ENCODE peak calls at places on chromosome 11, in eight cellular contexts. One of them, this sample, is unnamed.

GRCh38 chr11:72226701-72227100 is 2.1 kb downstream of the INPPL1 start:
- DNase-seq in transverse colon: no peak
- DNase-seq in stomach: peak; percentile 10
- DNase-seq in HepG2: no peak
- DNase-seq in uterus: no peak
- DNase-seq in tibial nerve: no peak
- DNase-seq in ovary: no peak
- DNase-seq in heart left ventricle: no peak
- DNase-seq in this sample: peak; percentile 33

GRCh38 chr11:33891714-33892327 is at the start of gene LMO2:
- DNase-seq in HepG2: no peak
- DNase-seq in uterus: no peak
- DNase-seq in tibial nerve: no peak
- DNase-seq in ovary: no peak
- DNase-seq in transverse colon: no peak
- DNase-seq in stomach: no peak
- DNase-seq in heart left ventricle: no peak
- DNase-seq in this sample: no peak

GRCh38 chr11:75163917-75164316 is 13.0 kb downstream of the SLCO2B1 start:
- DNase-seq in ovary: no peak
- DNase-seq in uterus: no peak
- DNase-seq in stomach: no peak
- DNase-seq in HepG2: no peak
- DNase-seq in heart left ventricle: no peak
- DNase-seq in tibial nerve: no peak
- DNase-seq in transverse colon: no peak
- DNase-seq in this sample: no peak

GRCh38 chr11:20026629-20027545 is 133.4 kb downstream of the DBX1 start:
- DNase-seq in tibial nerve: no peak
- DNase-seq in transverse colon: no peak
- DNase-seq in stomach: peak; percentile 32
- DNase-seq in ovary: peak; percentile 35
- DNase-seq in HepG2: no peak
- DNase-seq in uterus: peak; percentile 27
- DNase-seq in heart left ventricle: no peak
- DNase-seq in this sample: no peak

GRCh38 chr11:8962827-8963226 is 1.4 kb downstream of the TMEM9B start:
- DNase-seq in stomach: no peak
- DNase-seq in uterus: no peak
- DNase-seq in HepG2: no peak
- DNase-seq in heart left ventricle: no peak
- DNase-seq in tibial nerve: no peak
- DNase-seq in transverse colon: no peak
- DNase-seq in ovary: no peak
- DNase-seq in this sample: no peak

GRCh38 chr11:108405706-108406105 is 61.6 kb downstream of the C11orf65 start:
- DNase-seq in heart left ventricle: no peak
- DNase-seq in tibial nerve: no peak
- DNase-seq in uterus: no peak
- DNase-seq in ovary: no peak
- DNase-seq in stomach: no peak
- DNase-seq in HepG2: no peak
- DNase-seq in transverse colon: no peak
- DNase-seq in this sample: no peak

GRCh38 chr11:88402784-88403183 is 65.2 kb upstream of the CTSC start:
- DNase-seq in HepG2: no peak
- DNase-seq in transverse colon: no peak
- DNase-seq in heart left ventricle: no peak
- DNase-seq in uterus: no peak
- DNase-seq in ovary: no peak
- DNase-seq in tibial nerve: no peak
- DNase-seq in stomach: no peak
- DNase-seq in this sample: no peak

GRCh38 chr11:18064450-18065048 is 18.5 kb upstream of the TPH1 start:
- DNase-seq in ovary: no peak
- DNase-seq in heart left ventricle: no peak
- DNase-seq in transverse colon: no peak
- DNase-seq in tibial nerve: no peak
- DNase-seq in stomach: no peak
- DNase-seq in uterus: no peak
- DNase-seq in HepG2: no peak
- DNase-seq in this sample: no peak

GRCh38 chr11:115921986-115922385 is 417.8 kb upstream of the CADM1 start:
- DNase-seq in heart left ventricle: no peak
- DNase-seq in tibial nerve: no peak
- DNase-seq in ovary: no peak
- DNase-seq in uterus: no peak
- DNase-seq in HepG2: no peak
- DNase-seq in stomach: no peak
- DNase-seq in transverse colon: no peak
- DNase-seq in this sample: no peak

GRCh38 chr11:107017104-107017432 is 1.2 kb downstream of the GUCY1A2 start:
- DNase-seq in heart left ventricle: peak; percentile 30
- DNase-seq in stomach: no peak
- DNase-seq in tibial nerve: no peak
- DNase-seq in ovary: no peak
- DNase-seq in transverse colon: no peak
- DNase-seq in HepG2: no peak
- DNase-seq in uterus: no peak
- DNase-seq in this sample: no peak

GRCh38 chr11:12508151-12508740 is 130.9 kb downstream of the PARVA start:
- DNase-seq in uterus: peak; percentile 37
- DNase-seq in stomach: no peak
- DNase-seq in HepG2: no peak
- DNase-seq in tibial nerve: no peak
- DNase-seq in ovary: peak; percentile 44
- DNase-seq in heart left ventricle: peak; percentile 60
- DNase-seq in transverse colon: no peak
- DNase-seq in this sample: no peak

GRCh38 chr11:28566643-28567042 is 458.5 kb downstream of the METTL15 start:
- DNase-seq in uterus: peak; percentile 35
- DNase-seq in ovary: peak; percentile 74
- DNase-seq in heart left ventricle: peak; percentile 86
- DNase-seq in tibial nerve: peak; percentile 13
- DNase-seq in transverse colon: peak; percentile 13
- DNase-seq in HepG2: no peak
- DNase-seq in stomach: peak; percentile 56
- DNase-seq in this sample: no peak

GRCh38 chr11:69314555-69314954 is 20.6 kb downstream of the MYEOV start:
- DNase-seq in heart left ventricle: no peak
- DNase-seq in stomach: no peak
- DNase-seq in HepG2: no peak
- DNase-seq in ovary: no peak
- DNase-seq in transverse colon: no peak
- DNase-seq in tibial nerve: no peak
- DNase-seq in uterus: no peak
- DNase-seq in this sample: no peak

GRCh38 chr11:89205378-89205777 is 27.7 kb downstream of the TYR start:
- DNase-seq in uterus: no peak
- DNase-seq in HepG2: no peak
- DNase-seq in tibial nerve: no peak
- DNase-seq in heart left ventricle: no peak
- DNase-seq in ovary: no peak
- DNase-seq in transverse colon: no peak
- DNase-seq in stomach: no peak
- DNase-seq in this sample: no peak

GRCh38 chr11:2108675-2109481 is 30.3 kb downstream of the IGF2 start:
- DNase-seq in HepG2: no peak
- DNase-seq in transverse colon: no peak
- DNase-seq in ovary: no peak
- DNase-seq in stomach: no peak
- DNase-seq in tibial nerve: no peak
- DNase-seq in uterus: no peak
- DNase-seq in heart left ventricle: peak; percentile 13
- DNase-seq in this sample: no peak

GRCh38 chr11:30346068-30346688 is 23.3 kb downstream of the ARL14EP start:
- DNase-seq in transverse colon: no peak
- DNase-seq in tibial nerve: no peak
- DNase-seq in ovary: no peak
- DNase-seq in HepG2: peak; percentile 52
- DNase-seq in uterus: no peak
- DNase-seq in heart left ventricle: no peak
- DNase-seq in stomach: no peak
- DNase-seq in this sample: no peak

GRCh38 chr11:72631806-72632731 is 42.2 kb downstream of the PDE2A start:
- DNase-seq in stomach: no peak
- DNase-seq in transverse colon: no peak
- DNase-seq in tibial nerve: no peak
- DNase-seq in HepG2: no peak
- DNase-seq in uterus: no peak
- DNase-seq in ovary: no peak
- DNase-seq in heart left ventricle: peak; percentile 82
- DNase-seq in this sample: peak; percentile 42

GRCh38 chr11:111730871-111731591 is 35.2 kb downstream of the PPP2R1B start:
- DNase-seq in transverse colon: peak; percentile 45
- DNase-seq in stomach: peak; percentile 76
- DNase-seq in uterus: no peak
- DNase-seq in ovary: peak; percentile 66
- DNase-seq in heart left ventricle: peak; percentile 65
- DNase-seq in tibial nerve: no peak
- DNase-seq in HepG2: no peak
- DNase-seq in this sample: peak; percentile 92

GRCh38 chr11:26076591-26076990 is 255.3 kb upstream of the ANO3 start:
- DNase-seq in stomach: no peak
- DNase-seq in transverse colon: no peak
- DNase-seq in uterus: no peak
- DNase-seq in ovary: no peak
- DNase-seq in heart left ventricle: no peak
- DNase-seq in tibial nerve: no peak
- DNase-seq in HepG2: no peak
- DNase-seq in this sample: no peak

GRCh38 chr11:103609117-103610066 is 427.0 kb upstream of the DDI1 start:
- DNase-seq in HepG2: no peak
- DNase-seq in ovary: no peak
- DNase-seq in stomach: no peak
- DNase-seq in heart left ventricle: no peak
- DNase-seq in uterus: no peak
- DNase-seq in tibial nerve: no peak
- DNase-seq in transverse colon: no peak
- DNase-seq in this sample: no peak

GRCh38 chr11:124069429-124070401 is 28.6 kb upstream of the OR10G7 start:
- DNase-seq in HepG2: peak; percentile 42
- DNase-seq in transverse colon: peak; percentile 36
- DNase-seq in uterus: no peak
- DNase-seq in tibial nerve: no peak
- DNase-seq in heart left ventricle: no peak
- DNase-seq in ovary: no peak
- DNase-seq in stomach: no peak
- DNase-seq in this sample: no peak

GRCh38 chr11:76241243-76242000 is 35.1 kb upstream of the WNT11 start:
- DNase-seq in transverse colon: no peak
- DNase-seq in HepG2: no peak
- DNase-seq in ovary: no peak
- DNase-seq in uterus: no peak
- DNase-seq in stomach: no peak
- DNase-seq in heart left ventricle: no peak
- DNase-seq in tibial nerve: no peak
- DNase-seq in this sample: no peak

GRCh38 chr11:12547953-12548650 is 126.1 kb upstream of the TEAD1 start:
- DNase-seq in uterus: no peak
- DNase-seq in stomach: no peak
- DNase-seq in heart left ventricle: peak; percentile 65
- DNase-seq in tibial nerve: no peak
- DNase-seq in HepG2: no peak
- DNase-seq in transverse colon: no peak
- DNase-seq in ovary: no peak
- DNase-seq in this sample: no peak

GRCh38 chr11:118928870-118929495 is 3.3 kb upstream of the BCL9L start:
- DNase-seq in uterus: peak; percentile 70
- DNase-seq in tibial nerve: no peak
- DNase-seq in ovary: peak; percentile 81
- DNase-seq in stomach: no peak
- DNase-seq in heart left ventricle: peak; percentile 72
- DNase-seq in HepG2: peak; percentile 36
- DNase-seq in transverse colon: no peak
- DNase-seq in this sample: peak; percentile 84

GRCh38 chr11:118929496-118930151 is 3.9 kb upstream of the BCL9L start:
- DNase-seq in heart left ventricle: peak; percentile 91
- DNase-seq in transverse colon: peak; percentile 91
- DNase-seq in uterus: peak; percentile 91
- DNase-seq in tibial nerve: peak; percentile 63
- DNase-seq in HepG2: peak; percentile 64
- DNase-seq in ovary: peak; percentile 91
- DNase-seq in stomach: peak; percentile 93
- DNase-seq in this sample: peak; percentile 91

GRCh38 chr11:118927554-118928107 is 1.9 kb upstream of the BCL9L start:
- DNase-seq in HepG2: no peak
- DNase-seq in tibial nerve: no peak
- DNase-seq in ovary: no peak
- DNase-seq in stomach: no peak
- DNase-seq in transverse colon: no peak
- DNase-seq in heart left ventricle: no peak
- DNase-seq in uterus: no peak
- DNase-seq in this sample: no peak

GRCh38 chr11:118930152-118930712 is 4.5 kb upstream of the BCL9L start:
- DNase-seq in uterus: peak; percentile 91
- DNase-seq in HepG2: peak; percentile 75
- DNase-seq in tibial nerve: peak; percentile 75
- DNase-seq in heart left ventricle: peak; percentile 80
- DNase-seq in transverse colon: peak; percentile 96
- DNase-seq in stomach: peak; percentile 95
- DNase-seq in ovary: peak; percentile 80
- DNase-seq in this sample: peak; percentile 90

GRCh38 chr11:118928108-118928869 is 2.6 kb upstream of the BCL9L start:
- DNase-seq in tibial nerve: peak; percentile 87
- DNase-seq in transverse colon: peak; percentile 95
- DNase-seq in HepG2: peak; percentile 87
- DNase-seq in heart left ventricle: peak; percentile 93
- DNase-seq in uterus: peak; percentile 93
- DNase-seq in ovary: peak; percentile 92
- DNase-seq in stomach: peak; percentile 94
- DNase-seq in this sample: peak; percentile 90
- TF ChIP-seq POLR2A in tibial nerve: no peak
- TF ChIP-seq POLR2A in transverse colon: peak; percentile 75
- TF ChIP-seq POLR2A in HepG2: no peak
- TF ChIP-seq POLR2A in heart left ventricle: no peak
- TF ChIP-seq POLR2A in uterus: peak; percentile 48
- TF ChIP-seq POLR2A in ovary: peak; percentile 35
- TF ChIP-seq POLR2A in stomach: no peak
- TF ChIP-seq POLR2A in this sample: no peak

GRCh38 chr11:125550780-125551179 is 18.5 kb upstream of the EI24 start:
- DNase-seq in ovary: no peak
- DNase-seq in HepG2: no peak
- DNase-seq in stomach: no peak
- DNase-seq in tibial nerve: no peak
- DNase-seq in uterus: no peak
- DNase-seq in heart left ventricle: no peak
- DNase-seq in transverse colon: no peak
- DNase-seq in this sample: no peak
- H3K9me3 ChIP-seq in ovary: no peaks in the 10 kb centered on the region
- H3K9me3 ChIP-seq in HepG2: no peaks in the 10 kb centered on the region
- H3K9me3 ChIP-seq in stomach: peaks cover 35% of the 10 kb centered on the region
- H3K9me3 ChIP-seq in tibial nerve: no peaks in the 10 kb centered on the region
- H3K9me3 ChIP-seq in uterus: peaks cover 6% of the 10 kb centered on the region
- H3K9me3 ChIP-seq in heart left ventricle: no peaks in the 10 kb centered on the region
- H3K9me3 ChIP-seq in transverse colon: peaks cover 18% of the 10 kb centered on the region
- H3K9me3 ChIP-seq in this sample: no peaks in the 10 kb centered on the region

GRCh38 chr11:61756452-61757212 is 4.2 kb downstream of the MYRF start:
- DNase-seq in heart left ventricle: no peak
- DNase-seq in stomach: peak; percentile 88
- DNase-seq in tibial nerve: no peak
- DNase-seq in transverse colon: peak; percentile 77
- DNase-seq in uterus: no peak
- DNase-seq in HepG2: peak; percentile 94
- DNase-seq in ovary: no peak
- DNase-seq in this sample: peak; percentile 86
- TF ChIP-seq POLR2A in heart left ventricle: no peak
- TF ChIP-seq POLR2A in stomach: no peak
- TF ChIP-seq POLR2A in tibial nerve: no peak
- TF ChIP-seq POLR2A in transverse colon: no peak
- TF ChIP-seq POLR2A in uterus: no peak
- TF ChIP-seq POLR2A in HepG2: no peak
- TF ChIP-seq POLR2A in ovary: no peak
- TF ChIP-seq POLR2A in this sample: peak; percentile 60

GRCh38 chr11:62152245-62153086 is 28.7 kb downstream of the INCENP start:
- DNase-seq in heart left ventricle: no peak
- DNase-seq in HepG2: no peak
- DNase-seq in stomach: peak; percentile 13
- DNase-seq in transverse colon: no peak
- DNase-seq in tibial nerve: no peak
- DNase-seq in uterus: no peak
- DNase-seq in ovary: no peak
- DNase-seq in this sample: no peak
- H3K9me3 ChIP-seq in heart left ventricle: no peaks in the 10 kb centered on the region
- H3K9me3 ChIP-seq in HepG2: no peaks in the 10 kb centered on the region
- H3K9me3 ChIP-seq in stomach: no peaks in the 10 kb centered on the region
- H3K9me3 ChIP-seq in transverse colon: no peaks in the 10 kb centered on the region
- H3K9me3 ChIP-seq in tibial nerve: no peaks in the 10 kb centered on the region
- H3K9me3 ChIP-seq in uterus: no peaks in the 10 kb centered on the region
- H3K9me3 ChIP-seq in ovary: no peaks in the 10 kb centered on the region
- H3K9me3 ChIP-seq in this sample: no peaks in the 10 kb centered on the region

This sample was measured in right lobe of liver.